ENCODE peak calls at places on chromosomes 3 and 15, in ten cellular contexts. L is fibroblast of pulmonary artery; U is neural progenitor cell; J is nephron progenitor cell; F is astrocyte of the spinal cord; P is effector CD4-positive, alpha-beta T cell; K is AG09319; E is stromal cell of bone marrow; V is stimulated activated CD4-positive, alpha-beta T cell treated with anti-CD3 and anti-CD28 coated beads, TNF-alpha, amount 100 ng/mL, for 4 hours; T is HuH-7. R is an unnamed sample.

GRCh38 chr3:4570840-4571621 is 77.9 kb downstream of the ITPR1 start:
- DNase-seq in V (no peak), U (no peak), L (no peak), F (no peak), E (no peak), P (no peak), J (no peak), T (no peak), K (no peak), R (no peak)

GRCh38 chr3:195892355-195893120 is 15.8 kb downstream of the TNK2 start:
- DNase-seq in L (peak), P (no peak), F (peak), E (peak), J (peak), U (peak), K (no peak), V (no peak), T (no peak), R (peak)

GRCh38 chr15:43493687-43494472 is 924 bp upstream of the TP53BP1 start:
- DNase-seq in E (no peak), L (no peak), K (no peak), T (no peak), J (no peak), U (no peak), V (no peak), F (no peak), P (no peak), R (no peak)

GRCh38 chr3:8702560-8702959 is 31.0 kb upstream of the CAV3 start:
- DNase-seq in F (no peak), K (no peak), E (no peak), J (peak), T (no peak), L (no peak), U (peak), V (no peak), P (no peak), R (no peak)

GRCh38 chr15:39465843-39466242 is 115.0 kb upstream of the THBS1 start:
- DNase-seq in T (no peak), P (no peak), K (no peak), U (no peak), L (no peak), V (no peak), E (no peak), F (no peak), J (no peak), R (no peak)

GRCh38 chr15:92149029-92149428 is 244.7 kb upstream of the ST8SIA2 start:
- DNase-seq in P (no peak), T (no peak), L (no peak), U (no peak), K (peak), J (no peak), E (peak), V (no peak), F (no peak), R (no peak)

GRCh38 chr3:175662815-175663214 is 803.7 kb downstream of the NAALADL2 start:
- DNase-seq in E (no peak), L (no peak), V (no peak), F (no peak), T (no peak), J (no peak), K (no peak), P (no peak), U (no peak), R (no peak)

GRCh38 chr3:144652573-144652972 is 681.0 kb downstream of the DIPK2A start:
- DNase-seq in T (no peak), U (no peak), J (no peak), E (peak), P (no peak), V (no peak), L (peak), F (no peak), K (peak), R (no peak)

GRCh38 chr15:69951511-69952209 is 146.1 kb downstream of the TLE3 start:
- DNase-seq in E (no peak), V (no peak), F (no peak), P (no peak), K (no peak), L (peak), J (no peak), T (no peak), U (no peak), R (no peak)

GRCh38 chr15:79673416-79674123 is 223.2 kb downstream of the MTHFS start:
- DNase-seq in L (peak), J (no peak), K (no peak), F (peak), T (no peak), U (peak), E (peak), P (no peak), V (no peak), R (no peak)

GRCh38 chr15:88904808-88905327 is 8.3 kb downstream of the MFGE8 start:
- DNase-seq in V (peak), E (peak), F (peak), J (peak), P (no peak), L (peak), T (peak), K (no peak), U (peak), R (peak)

GRCh38 chr15:92930776-92931175 is 30.7 kb downstream of the CHD2 start:
- DNase-seq in K (peak), T (no peak), U (no peak), V (no peak), J (no peak), L (peak), E (peak), P (no peak), F (peak), R (no peak)

GRCh38 chr3:58047806-58048205 is 39.6 kb downstream of the FLNB start:
- DNase-seq in P (no peak), K (peak), T (no peak), U (no peak), V (no peak), J (no peak), E (peak), L (peak), F (peak), R (no peak)

GRCh38 chr3:12970684-12971083 is 102.5 kb downstream of the IQSEC1 start:
- DNase-seq in E (no peak), L (no peak), T (no peak), P (no peak), V (no peak), K (no peak), U (no peak), J (no peak), F (no peak), R (no peak)

R was measured in neuronal stem cell.